ENCODE peak calls at places on chromosomes 4 and X, in six cellular contexts. J is AG10803, B is neural crest cell, F is WERI-Rb-1, M is pancreas, L is fibroblast of lung. U is an unnamed sample.

GRCh38 chrX:130529531-130529930 is 127.7 kb downstream of the RBMX2 start:
- DNase-seq in J (no peak), B (no peak), F (no peak), M (no peak), L (no peak), U (no peak)

GRCh38 chr4:102792361-102792936 is 31.7 kb upstream of the MANBA start:
- DNase-seq in J (no peak), B (no peak), F (no peak), M (no peak), L (no peak), U (no peak)

GRCh38 chr4:103754844-103755243 is 35.1 kb upstream of the TACR3 start:
- DNase-seq in J (no peak), B (no peak), F (no peak), M (peak), L (no peak), U (no peak)

GRCh38 chr4:17276821-17277220 is 235.1 kb downstream of the QDPR start:
- DNase-seq in J (peak), B (no peak), F (no peak), M (no peak), L (peak), U (peak)

GRCh38 chr4:10197952-10198351 is 81.4 kb upstream of the WDR1 start:
- DNase-seq in J (no peak), B (no peak), F (no peak), M (no peak), L (no peak), U (no peak)

GRCh38 chrX:44828008-44828605 is 15.7 kb upstream of the DUSP21 start:
- DNase-seq in J (peak), B (no peak), F (no peak), M (no peak), L (peak), U (peak)

GRCh38 chr4:106287353-106287969 is 28.5 kb downstream of the TBCK start:
- DNase-seq in J (peak), B (no peak), F (no peak), M (no peak), L (peak), U (peak)

GRCh38 chr4:11623726-11624037 is 195.0 kb upstream of the HS3ST1 start:
- DNase-seq in J (no peak), B (no peak), F (peak), M (no peak), L (peak), U (no peak)

GRCh38 chrX:51891821-51892551 is 1.4 kb upstream of the MAGED1 start:
- DNase-seq in J (peak), B (no peak), F (no peak), M (no peak), L (peak), U (peak)

GRCh38 chrX:149871940-149872339 is 9.0 kb upstream of the MAGEA8 start:
- DNase-seq in J (no peak), B (no peak), F (peak), M (no peak), L (no peak), U (no peak)

GRCh38 chrX:154734101-154734781 is 16.6 kb downstream of the GAB3 start:
- DNase-seq in J (no peak), B (no peak), F (no peak), M (no peak), L (peak), U (peak)

GRCh38 chr4:183353557-183353956 is 31.3 kb upstream of the CLDN24 start:
- DNase-seq in J (no peak), B (no peak), F (no peak), M (no peak), L (no peak), U (no peak)
- TF ChIP-seq CTCF in J (no peak), B (no peak), F (peak), M (no peak), L (no peak), U (peak)

GRCh38 chrX:151722241-151722846 is 6.5 kb downstream of the FATE1 start:
- DNase-seq in J (peak), B (peak), F (peak), M (peak), L (peak), U (no peak)
- TF ChIP-seq CTCF in J (peak), B (peak), F (peak), M (no peak), L (no peak), U (no peak)

GRCh38 chrX:24294619-24295018 is 19.2 kb downstream of the SUPT20HL2 start:
- DNase-seq in J (no peak), B (peak), F (peak), M (no peak), L (no peak), U (peak)
- TF ChIP-seq CTCF in J (peak), B (peak), F (peak), M (no peak), L (no peak), U (peak)

DNA sequence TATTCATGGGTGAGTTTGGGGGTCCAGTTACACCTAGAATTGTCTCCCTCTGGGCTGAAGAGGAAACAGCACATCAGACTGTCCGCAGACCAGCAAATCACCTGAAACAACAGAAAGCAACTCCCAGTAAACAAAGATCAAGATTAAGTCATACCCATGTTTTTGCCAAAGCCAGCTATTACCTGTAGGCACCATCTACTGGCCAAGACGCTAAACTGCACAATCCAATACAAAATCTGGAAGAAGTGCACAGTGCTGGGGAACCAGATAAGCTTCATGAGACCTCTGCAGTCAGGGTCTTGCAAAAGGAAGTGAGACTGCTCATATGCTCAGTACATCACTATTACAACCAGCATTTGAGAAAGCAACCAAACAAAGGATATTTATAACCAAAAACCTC is 157.5 kb upstream of the ITM2A start:
- DNase-seq in J (no peak), B (no peak), F (no peak), M (no peak), L (no peak), U (no peak)
- TF ChIP-seq CTCF in J (no peak), B (peak), F (peak), M (no peak), L (no peak), U (no peak)

GRCh38 chrX:113260474-113260873 is 419.8 kb upstream of the AMOT start:
- DNase-seq in J (peak), B (no peak), F (no peak), M (no peak), L (no peak), U (no peak)
- TF ChIP-seq CTCF in J (peak), B (peak), F (peak), M (no peak), L (no peak), U (no peak)

DNA sequence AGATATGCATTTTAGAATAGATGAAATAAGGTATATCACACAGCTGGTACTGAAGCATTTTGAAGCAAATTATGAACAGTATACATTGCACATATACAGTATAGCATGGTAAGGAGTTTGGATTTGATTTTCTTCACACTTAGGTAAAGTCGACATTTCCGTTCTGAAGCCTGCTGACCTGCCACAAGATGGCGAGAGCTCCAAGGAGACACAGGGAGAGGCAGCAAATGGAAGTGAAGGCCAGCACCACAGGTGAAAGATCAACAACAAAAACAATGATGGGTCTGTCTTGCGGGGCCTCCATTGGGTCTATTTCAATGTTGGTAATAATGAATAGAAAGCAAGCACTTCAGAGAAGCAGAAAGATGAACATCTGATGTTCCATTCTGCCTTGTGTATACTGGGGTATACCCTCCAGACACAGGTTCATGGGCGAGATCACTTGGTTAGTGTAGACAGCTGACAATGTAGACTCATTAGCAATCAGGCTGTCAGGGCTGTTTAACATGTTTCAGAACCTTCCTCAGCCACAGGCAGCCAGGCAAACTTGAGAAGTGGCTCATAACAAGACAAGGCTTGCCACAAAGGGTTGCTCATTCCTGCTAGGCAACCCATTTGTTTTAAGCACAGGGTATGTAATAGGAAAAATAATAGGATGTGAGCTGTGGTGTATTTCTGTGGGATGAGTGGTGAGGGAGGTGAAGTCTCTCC is 21.4 kb upstream of the NOX1 start:
- DNase-seq in J (peak), B (no peak), F (peak), M (no peak), L (peak), U (peak)
- TF ChIP-seq CTCF in J (peak), B (peak), F (peak), M (no peak), L (peak), U (peak)

GRCh38 chrX:153651540-153652079 is 4.6 kb downstream of the DUSP9 start:
- DNase-seq in J (no peak), B (no peak), F (peak), M (no peak), L (no peak), U (no peak)
- TF ChIP-seq CTCF in J (peak), B (peak), F (peak), M (no peak), L (peak), U (peak)